ENCODE peak calls at places on chromosome X, in nine cellular contexts. C is OCI-LY7, F is lower lobe of right lung, D is astrocyte, H is esophagus squamous epithelium, I is RWPE2, T is upper lobe of right lung, G is brain microvascular endothelial cell, O is sigmoid colon. U is an unnamed sample.

GRCh38 chrX:22329783-22330182 is 57.1 kb downstream of the CBLL2 start:
- DNase-seq in C (no peak), F (no peak), D (no peak), H (no peak), I (no peak), T (no peak), G (no peak), O (no peak), U (no peak)

GRCh38 chrX:3166670-3167455 is 125.6 kb downstream of the ARSF start:
- DNase-seq in C (no peak), F (no peak), D (no peak), H (no peak), I (no peak), T (no peak), G (no peak), O (no peak), U (no peak)

GRCh38 chrX:46180258-46180687 is 364.9 kb downstream of the ZNF674 start:
- DNase-seq in C (no peak), F (no peak), D (peak; percentile 97), H (no peak), I (no peak), T (no peak), G (peak; percentile 72), O (no peak), U (no peak)

GRCh38 chrX:115547448-115547847 is 13.5 kb upstream of the PLS3 start:
- DNase-seq in C (no peak), F (no peak), D (no peak), H (no peak), I (no peak), T (no peak), G (no peak), O (no peak), U (no peak)

GRCh38 chrX:128975716-128976115 is 547.6 kb downstream of the SMARCA1 start:
- DNase-seq in C (peak; percentile 11), F (no peak), D (no peak), H (no peak), I (no peak), T (no peak), G (no peak), O (no peak), U (no peak)

GRCh38 chrX:103440621-103441020 is 64.3 kb downstream of the BEX3 start:
- DNase-seq in C (no peak), F (no peak), D (peak; percentile 71), H (no peak), I (no peak), T (no peak), G (no peak), O (no peak), U (no peak)

GRCh38 chrX:12138366-12139313 is at the start of gene FRMPD4:
- DNase-seq in C (no peak), F (no peak), D (no peak), H (no peak), I (no peak), T (no peak), G (no peak), O (peak; percentile 76), U (no peak)

GRCh38 chrX:121307441-121307840 is 260.0 kb downstream of the GLUD2 start:
- DNase-seq in C (no peak), F (no peak), D (peak; percentile 35), H (no peak), I (no peak), T (no peak), G (no peak), O (no peak), U (no peak)

GRCh38 chrX:134571831-134572230 is 86.4 kb downstream of the PLAC1 start:
- DNase-seq in C (no peak), F (no peak), D (no peak), H (no peak), I (no peak), T (no peak), G (no peak), O (no peak), U (no peak)

GRCh38 chrX:33156152-33156726 is 55.1 kb downstream of the DMD start:
- DNase-seq in C (no peak), F (no peak), D (no peak), H (no peak), I (no peak), T (no peak), G (no peak), O (no peak), U (no peak)

GRCh38 chrX:70755850-70756249 is 152.7 kb downstream of the TEX11 start:
- DNase-seq in C (no peak), F (no peak), D (no peak), H (no peak), I (no peak), T (no peak), G (no peak), O (no peak), U (no peak)

GRCh38 chrX:31633349-31633748 is 561.5 kb upstream of the FTHL17 start:
- DNase-seq in C (no peak), F (no peak), D (no peak), H (no peak), I (no peak), T (no peak), G (no peak), O (no peak), U (no peak)
- H3K27ac ChIP-seq in C (no peak overlapping the region), F (no peak overlapping the region), D (no peak overlapping the region), H (no peak overlapping the region), I (no peak overlapping the region), T (no peak overlapping the region), G (no peak overlapping the region), O (no peak overlapping the region), U (no peak overlapping the region)

GRCh38 chrX:136691028-136691809 is 43.3 kb downstream of the CD40LG start:
- DNase-seq in C (no peak), F (no peak), D (peak; percentile 45), H (no peak), I (no peak), T (no peak), G (no peak), O (no peak), U (no peak)

GRCh38 chrX:136689441-136689840 is 41.5 kb downstream of the CD40LG start:
- DNase-seq in C (no peak), F (no peak), D (peak; percentile 60), H (no peak), I (no peak), T (no peak), G (peak; percentile 47), O (no peak), U (no peak)

GRCh38 chrX:136694491-136695087 is 46.6 kb downstream of the CD40LG start:
- DNase-seq in C (peak; percentile 58), F (no peak), D (peak; percentile 32), H (no peak), I (no peak), T (no peak), G (peak; percentile 25), O (no peak), U (no peak)

GRCh38 chrX:136687457-136687856 is 39.5 kb downstream of the CD40LG start:
- DNase-seq in C (no peak), F (no peak), D (no peak), H (no peak), I (no peak), T (no peak), G (no peak), O (no peak), U (no peak)

DNA sequence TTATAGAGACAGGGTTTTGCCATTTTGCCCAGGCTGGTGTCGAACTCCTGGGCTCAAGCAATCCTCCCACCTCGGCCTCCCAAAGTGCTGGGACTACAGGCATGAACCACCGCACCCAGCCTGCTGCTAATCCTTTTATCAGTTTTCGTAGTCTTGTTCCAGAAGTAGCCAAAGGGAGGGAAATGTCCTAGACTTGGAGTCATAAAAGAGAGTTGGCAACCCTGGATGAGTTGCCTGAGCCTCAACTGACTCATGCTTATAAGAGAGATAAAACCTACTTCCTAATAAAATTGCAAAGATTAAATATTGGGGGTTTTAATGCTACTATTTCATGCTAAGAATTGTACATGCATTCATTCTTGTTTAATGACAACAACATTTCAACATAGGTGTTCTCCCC is 44.3 kb downstream of the CD40LG start:
- DNase-seq in C (no peak), F (no peak), D (no peak), H (no peak), I (no peak), T (no peak), G (peak; percentile 14), O (no peak), U (no peak)
- H3K27ac ChIP-seq in C (no peak overlapping the region), F (no peak overlapping the region), D (no peak overlapping the region), H (no peak overlapping the region), I (no peak overlapping the region), T (no peak overlapping the region), G (no peak overlapping the region), O (no peak overlapping the region), U (no peak overlapping the region)

GRCh38 chrX:53511302-53511701 is 77.1 kb upstream of the HSD17B10 start:
- DNase-seq in C (no peak), F (peak; percentile 39), D (no peak), H (no peak), I (no peak), T (no peak), G (no peak), O (no peak), U (no peak)
- H3K27ac ChIP-seq in C (no peak overlapping the region), F (no peak overlapping the region), D (no peak overlapping the region), H (no peak overlapping the region), I (no peak overlapping the region), T (no peak overlapping the region), G (no peak overlapping the region), O (no peak overlapping the region), U (no peak overlapping the region)

DNA sequence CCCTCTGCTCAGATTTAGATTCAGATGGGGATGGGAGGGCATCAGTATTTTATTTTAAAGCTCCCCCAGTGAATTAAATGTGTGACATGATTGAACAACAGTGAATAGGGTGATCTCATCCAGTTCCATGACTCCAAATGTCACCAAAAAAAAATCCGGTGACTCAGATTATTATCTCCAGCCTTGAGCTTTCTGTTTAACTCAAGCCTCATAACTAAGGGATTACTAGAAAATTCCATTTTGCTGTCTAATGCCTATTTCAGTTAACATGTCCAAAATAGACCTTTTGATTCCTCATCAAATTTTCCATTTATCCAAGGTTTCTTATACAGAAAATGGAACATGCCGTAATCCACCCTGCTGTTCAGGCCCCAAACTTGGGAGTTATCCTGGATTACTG is 121.9 kb upstream of the TMEM47 start:
- DNase-seq in C (no peak), F (no peak), D (peak; percentile 74), H (no peak), I (no peak), T (no peak), G (peak; percentile 65), O (no peak), U (no peak)
- H3K27ac ChIP-seq in C (no peak overlapping the region), F (no peak overlapping the region), D (peak overlapping the region; percentile 83), H (no peak overlapping the region), I (no peak overlapping the region), T (no peak overlapping the region), G (peak overlapping the region; percentile 67), O (no peak overlapping the region), U (no peak overlapping the region)

U was measured in substantia nigra.